ENCODE peak calls at places on chromosomes 12 and 14, in nine cellular contexts. R, V, B, W, C, A, X, I and K are unnamed samples.

GRCh38 chr12:88391556-88391955 is 188.7 kb downstream of the KITLG start:
- DNase-seq in W (peak; percentile 8), A (no peak), I (no peak), R (no peak), B (no peak), C (no peak), X (no peak), V (no peak), K (no peak)

GRCh38 chr12:22230280-22230794 is 104.2 kb downstream of the ST8SIA1 start:
- DNase-seq in A (no peak), R (no peak), X (no peak), I (no peak), V (no peak), W (no peak), C (no peak), B (no peak), K (no peak)

GRCh38 chr14:101126376-101127130 is 223.0 kb upstream of the RTL1 start:
- DNase-seq in I (no peak), B (no peak), C (no peak), W (no peak), V (peak; percentile 56), R (no peak), X (no peak), A (no peak), K (peak; percentile 50)

GRCh38 chr14:69050235-69051184 is 71.4 kb upstream of the ACTN1 start:
- DNase-seq in V (no peak), I (no peak), C (no peak), R (no peak), X (no peak), A (no peak), W (no peak), B (no peak), K (no peak)

GRCh38 chr12:121260091-121260490 is 36.4 kb downstream of the CAMKK2 start:
- DNase-seq in A (no peak), V (no peak), C (no peak), B (no peak), W (no peak), I (no peak), R (no peak), X (no peak), K (no peak)

GRCh38 chr12:132689227-132689626 is 1.8 kb downstream of the PXMP2 start:
- DNase-seq in A (no peak), X (no peak), W (peak; percentile 58), V (no peak), B (no peak), I (no peak), C (no peak), R (no peak), K (no peak)

GRCh38 chr12:13075114-13075471 is 28.4 kb downstream of the GSG1 start:
- DNase-seq in X (no peak), I (no peak), B (no peak), W (no peak), C (no peak), V (no peak), A (no peak), R (no peak), K (no peak)

GRCh38 chr12:105740970-105741725 is 397.6 kb downstream of the NUAK1 start:
- DNase-seq in W (peak; percentile 11), B (no peak), X (peak; percentile 75), V (no peak), R (peak; percentile 67), A (no peak), I (no peak), C (peak; percentile 44), K (peak; percentile 55)

GRCh38 chr12:22598141-22598762 is 26.7 kb upstream of the ETNK1 start:
- DNase-seq in A (no peak), B (no peak), X (no peak), W (peak; percentile 28), V (no peak), C (no peak), R (no peak), I (no peak), K (no peak)

GRCh38 chr12:100208834-100209233 is 8.2 kb downstream of the ACTR6 start:
- DNase-seq in I (no peak), C (no peak), R (no peak), A (no peak), W (no peak), X (no peak), V (peak; percentile 36), B (no peak), K (no peak)

GRCh38 chr14:67704484-67705089 is 2.9 kb downstream of the RDH12 start:
- DNase-seq in B (no peak), W (peak; percentile 56), A (no peak), I (peak; percentile 20), V (no peak), R (no peak), X (no peak), C (no peak), K (no peak)

GRCh38 chr12:124363376-124363965 is 68.6 kb downstream of the RFLNA start:
- DNase-seq in R (no peak), A (no peak), I (no peak), B (no peak), V (no peak), X (no peak), C (no peak), W (no peak), K (no peak)

GRCh38 chr12:131617596-131618302 is 93.1 kb upstream of the SFSWAP start:
- DNase-seq in X (no peak), B (no peak), C (no peak), R (no peak), A (no peak), I (no peak), W (no peak), V (peak; percentile 71), K (no peak)

GRCh38 chr14:65373011-65373670 is 39.4 kb upstream of the FUT8 start:
- DNase-seq in I (no peak), A (no peak), V (no peak), R (no peak), B (no peak), X (no peak), W (no peak), C (no peak), K (no peak)

DNA sequence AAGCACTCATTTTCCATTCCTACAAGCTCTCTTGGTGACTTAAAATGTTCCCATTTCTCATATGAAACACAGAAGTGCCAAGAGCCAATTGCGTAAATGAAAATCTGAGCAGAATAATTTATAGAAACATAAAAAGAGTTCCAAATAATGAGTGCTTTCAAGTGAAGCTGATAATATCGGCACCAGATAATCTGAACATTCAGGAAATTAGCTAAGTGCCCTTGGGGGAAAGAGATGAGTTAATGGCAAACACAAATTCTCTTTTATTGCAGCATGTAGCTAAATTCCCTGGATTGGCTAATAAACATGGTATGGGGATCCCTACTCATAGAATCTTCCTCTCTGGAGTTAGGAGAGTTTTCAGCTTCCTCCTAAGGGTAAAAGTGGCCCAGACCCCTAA is 46.7 kb downstream of the DAD1 start:
- DNase-seq in C (no peak), V (no peak), R (no peak), W (no peak), I (no peak), B (no peak), A (no peak), X (no peak), K (no peak)
- H3K4me1 ChIP-seq in C (peaks cover 3% of the 10 kb centered on the region), V (peaks cover 93% of the 10 kb centered on the region), R (peaks cover 32% of the 10 kb centered on the region), W (peaks cover 17% of the 10 kb centered on the region), I (peaks cover 10% of the 10 kb centered on the region), B (peaks cover 61% of the 10 kb centered on the region), A (peaks cover 99% of the 10 kb centered on the region), X (peaks cover 16% of the 10 kb centered on the region), K (peaks cover 7% of the 10 kb centered on the region)

DNA sequence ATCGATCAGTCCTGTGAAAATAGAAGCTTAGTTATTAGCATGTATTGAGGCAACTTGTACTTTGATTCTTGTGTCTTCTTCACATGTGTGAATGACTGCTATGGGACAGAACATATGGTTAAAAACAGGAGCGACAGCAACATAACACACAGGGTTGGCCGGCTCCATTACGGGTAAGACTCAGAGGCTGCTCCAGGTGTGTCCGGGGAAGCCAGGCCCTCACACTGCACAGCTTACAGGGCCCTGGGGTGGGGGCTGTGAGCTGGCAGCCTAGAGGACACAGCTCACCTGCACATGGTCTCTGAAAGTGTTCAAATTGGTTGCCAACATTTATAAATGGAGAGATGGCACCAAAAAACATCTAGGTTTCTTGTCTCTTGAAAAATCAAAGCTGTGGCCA is 31.1 kb downstream of the TCHP start:
- DNase-seq in V (no peak), A (no peak), C (no peak), R (no peak), I (no peak), B (no peak), X (no peak), W (no peak), K (no peak)
- H3K27ac ChIP-seq in V (peak overlapping the region; percentile 65), A (no peak overlapping the region), C (no peak overlapping the region), R (peak overlapping the region; percentile 74), I (no peak overlapping the region), B (no peak overlapping the region), X (peak overlapping the region; percentile 5), W (no peak overlapping the region), K (no peak overlapping the region)

GRCh38 chr12:4441355-4442330 is 4.0 kb downstream of the FGF6 start:
- DNase-seq in B (no peak), I (no peak), A (no peak), V (peak; percentile 48), X (no peak), C (no peak), W (no peak), R (no peak), K (no peak)
- H3K4me1 ChIP-seq in B (no peaks in the 10 kb centered on the region), I (no peaks in the 10 kb centered on the region), A (no peaks in the 10 kb centered on the region), V (peaks cover 12% of the 10 kb centered on the region), X (peaks cover 5% of the 10 kb centered on the region), C (no peaks in the 10 kb centered on the region), W (no peaks in the 10 kb centered on the region), R (peaks cover 22% of the 10 kb centered on the region), K (peaks cover 18% of the 10 kb centered on the region)

GRCh38 chr14:104767634-104767918 is 14.6 kb downstream of the SIVA1 start:
- DNase-seq in I (no peak), X (no peak), B (no peak), V (no peak), C (no peak), R (no peak), A (no peak), W (no peak), K (no peak)

GRCh38 chr14:104768437-104769323 is 15.7 kb downstream of the SIVA1 start:
- DNase-seq in I (peak; percentile 83), A (peak; percentile 89), X (peak; percentile 90), V (peak; percentile 98), W (peak; percentile 93), B (peak; percentile 94), C (peak; percentile 92), R (peak; percentile 89), K (peak; percentile 93)

GRCh38 chr14:104766863-104767633 is 14.1 kb downstream of the SIVA1 start:
- DNase-seq in B (no peak), C (no peak), A (no peak), I (no peak), W (no peak), X (no peak), R (no peak), V (no peak), K (no peak)

GRCh38 chr14:104765517-104765916 is 12.6 kb downstream of the SIVA1 start:
- DNase-seq in A (no peak), C (no peak), B (no peak), V (no peak), W (no peak), R (no peak), I (no peak), X (no peak), K (no peak)

DNA sequence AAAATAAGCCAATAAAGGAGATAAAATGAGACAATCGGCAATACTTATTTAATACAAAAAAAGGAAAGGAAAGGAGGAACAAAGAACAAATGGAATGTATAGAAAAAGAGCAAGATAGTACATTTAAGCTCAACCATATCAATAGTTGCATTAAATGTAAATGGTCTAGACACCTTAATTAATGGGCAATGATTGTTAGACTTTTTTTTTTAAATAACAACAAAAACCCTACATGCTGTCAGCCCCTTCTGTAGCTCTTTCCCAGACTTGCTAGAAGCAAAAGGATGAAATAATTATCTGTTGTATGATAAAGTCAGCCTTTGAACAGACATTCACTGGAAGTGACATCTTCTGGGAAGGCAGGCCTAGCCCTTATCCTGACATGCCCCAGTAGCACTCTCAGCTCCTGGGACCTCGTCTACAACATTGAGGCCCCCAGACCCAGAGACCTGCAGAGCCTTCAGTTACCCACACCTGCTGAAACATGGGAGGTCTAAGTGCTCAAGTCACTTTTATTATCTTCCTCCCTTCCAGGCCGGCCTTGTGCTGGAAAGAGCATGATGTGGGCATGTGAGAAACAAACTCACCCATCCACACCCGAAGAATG is 13.4 kb downstream of the SIVA1 start:
- DNase-seq in V (no peak), C (no peak), I (no peak), A (no peak), X (no peak), B (no peak), R (no peak), W (no peak), K (no peak)
- H3K27ac ChIP-seq in V (peak overlapping the region; percentile 68), C (no peak overlapping the region), I (peak overlapping the region; percentile 16), A (no peak overlapping the region), X (no peak overlapping the region), B (no peak overlapping the region), R (no peak overlapping the region), W (peak overlapping the region; percentile 37), K (no peak overlapping the region)